ENCODE peak calls at places on chromosomes 11 and 22, in five cellular contexts. One of them, this sample, is unnamed.

GRCh38 chr11:31803813-31804438 is 7.2 kb downstream of the PAX6 start:
- DNase-seq in IMR-90: no peak
- DNase-seq in trophoblast cell: no peak
- DNase-seq in H1: no peak
- DNase-seq in mesendoderm: peak
- DNase-seq in this sample: no peak

GRCh38 chr22:49690454-49690853 is 137.2 kb downstream of the BRD1 start:
- DNase-seq in IMR-90: no peak
- DNase-seq in trophoblast cell: no peak
- DNase-seq in H1: no peak
- DNase-seq in mesendoderm: no peak
- DNase-seq in this sample: no peak

GRCh38 chr11:94297967-94298576 is 6.3 kb upstream of the IZUMO1R start:
- DNase-seq in IMR-90: no peak
- DNase-seq in trophoblast cell: peak
- DNase-seq in H1: no peak
- DNase-seq in mesendoderm: peak
- DNase-seq in this sample: no peak

GRCh38 chr11:110761994-110762393 is 49.8 kb upstream of the ARHGAP20 start:
- DNase-seq in IMR-90: no peak
- DNase-seq in trophoblast cell: no peak
- DNase-seq in H1: no peak
- DNase-seq in mesendoderm: no peak
- DNase-seq in this sample: no peak

GRCh38 chr22:20948989-20949388 is 18.1 kb upstream of the AIFM3 start:
- DNase-seq in IMR-90: no peak
- DNase-seq in trophoblast cell: no peak
- DNase-seq in H1: no peak
- DNase-seq in mesendoderm: no peak
- DNase-seq in this sample: no peak

GRCh38 chr11:65454696-65455456 is 32.3 kb downstream of the NEAT1 start:
- DNase-seq in IMR-90: peak
- DNase-seq in trophoblast cell: peak
- DNase-seq in H1: peak
- DNase-seq in mesendoderm: peak
- DNase-seq in this sample: peak

GRCh38 chr11:6757373-6757967 is 14.3 kb downstream of the OR2AG2 start:
- DNase-seq in IMR-90: peak
- DNase-seq in trophoblast cell: peak
- DNase-seq in H1: peak
- DNase-seq in mesendoderm: peak
- DNase-seq in this sample: peak

GRCh38 chr11:68468217-68468828 is 7.8 kb downstream of the PPP6R3 start:
- DNase-seq in IMR-90: no peak
- DNase-seq in trophoblast cell: no peak
- DNase-seq in H1: no peak
- DNase-seq in mesendoderm: no peak
- DNase-seq in this sample: no peak

GRCh38 chr22:20957691-20958440 is 9.2 kb upstream of the AIFM3 start:
- DNase-seq in IMR-90: no peak
- DNase-seq in trophoblast cell: peak
- DNase-seq in H1: peak
- DNase-seq in mesendoderm: peak
- DNase-seq in this sample: no peak

GRCh38 chr11:4610258-4610935 is 2.4 kb upstream of the TRIM68 start:
- DNase-seq in IMR-90: peak
- DNase-seq in trophoblast cell: peak
- DNase-seq in H1: no peak
- DNase-seq in mesendoderm: peak
- DNase-seq in this sample: no peak

GRCh38 chr11:44842219-44842618 is 108.5 kb downstream of the TP53I11 start:
- DNase-seq in IMR-90: peak
- DNase-seq in trophoblast cell: peak
- DNase-seq in H1: no peak
- DNase-seq in mesendoderm: no peak
- DNase-seq in this sample: no peak

GRCh38 chr11:10315083-10315482 is 10.2 kb downstream of the ADM start:
- DNase-seq in IMR-90: no peak
- DNase-seq in trophoblast cell: no peak
- DNase-seq in H1: no peak
- DNase-seq in mesendoderm: no peak
- DNase-seq in this sample: no peak

GRCh38 chr11:118033443-118033842 is 43.4 kb upstream of the TMPRSS4 start:
- DNase-seq in IMR-90: no peak
- DNase-seq in trophoblast cell: no peak
- DNase-seq in H1: no peak
- DNase-seq in mesendoderm: no peak
- DNase-seq in this sample: no peak

GRCh38 chr11:44792171-44792570 is 65.4 kb downstream of the TSPAN18 start:
- DNase-seq in IMR-90: no peak
- DNase-seq in trophoblast cell: no peak
- DNase-seq in H1: no peak
- DNase-seq in mesendoderm: no peak
- DNase-seq in this sample: no peak

GRCh38 chr22:19179472-19180048 is 1.0 kb upstream of the SLC25A1 start:
- DNase-seq in IMR-90: peak
- DNase-seq in trophoblast cell: peak
- DNase-seq in H1: peak
- DNase-seq in mesendoderm: peak
- DNase-seq in this sample: peak

GRCh38 chr11:125025968-125026367 is 37.1 kb upstream of the SLC37A2 start:
- DNase-seq in IMR-90: no peak
- DNase-seq in trophoblast cell: no peak
- DNase-seq in H1: no peak
- DNase-seq in mesendoderm: no peak
- DNase-seq in this sample: no peak

GRCh38 chr11:71446942-71447688 is 1.1 kb downstream of the DHCR7 start:
- DNase-seq in IMR-90: peak
- DNase-seq in trophoblast cell: peak
- DNase-seq in H1: no peak
- DNase-seq in mesendoderm: peak
- DNase-seq in this sample: no peak

GRCh38 chr11:35709386-35709785 is 46.8 kb downstream of the TRIM44 start:
- DNase-seq in IMR-90: no peak
- DNase-seq in trophoblast cell: no peak
- DNase-seq in H1: no peak
- DNase-seq in mesendoderm: no peak
- DNase-seq in this sample: no peak

GRCh38 chr22:17728786-17729185 is 45.5 kb downstream of the BID start:
- DNase-seq in IMR-90: no peak
- DNase-seq in trophoblast cell: no peak
- DNase-seq in H1: no peak
- DNase-seq in mesendoderm: no peak
- DNase-seq in this sample: no peak

GRCh38 chr11:133669371-133670046 is 137.2 kb upstream of the OPCML start:
- DNase-seq in IMR-90: no peak
- DNase-seq in trophoblast cell: no peak
- DNase-seq in H1: no peak
- DNase-seq in mesendoderm: no peak
- DNase-seq in this sample: no peak

GRCh38 chr11:13691296-13691899 is 22.9 kb downstream of the FAR1 start:
- DNase-seq in IMR-90: no peak
- DNase-seq in trophoblast cell: peak
- DNase-seq in H1: no peak
- DNase-seq in mesendoderm: no peak
- DNase-seq in this sample: no peak

GRCh38 chr22:37253164-37253660 is 9.1 kb upstream of the RAC2 start:
- DNase-seq in IMR-90: no peak
- DNase-seq in trophoblast cell: no peak
- DNase-seq in H1: no peak
- DNase-seq in mesendoderm: no peak
- DNase-seq in this sample: no peak
- H2BK120ac ChIP-seq in IMR-90: no peak
- H2BK120ac ChIP-seq in trophoblast cell: no peak
- H2BK120ac ChIP-seq in H1: no peak
- H2BK120ac ChIP-seq in mesendoderm: no peak
- H2BK120ac ChIP-seq in this sample: no peak

GRCh38 chr11:80521592-80521991 is 1080.8 kb upstream of the TENM4 start:
- DNase-seq in IMR-90: no peak
- DNase-seq in trophoblast cell: peak
- DNase-seq in H1: no peak
- DNase-seq in mesendoderm: no peak
- DNase-seq in this sample: no peak
- H2BK120ac ChIP-seq in IMR-90: no peak
- H2BK120ac ChIP-seq in trophoblast cell: no peak
- H2BK120ac ChIP-seq in H1: no peak
- H2BK120ac ChIP-seq in mesendoderm: no peak
- H2BK120ac ChIP-seq in this sample: no peak

GRCh38 chr11:60194511-60194910 is 11.6 kb upstream of the MS4A6A start:
- DNase-seq in IMR-90: no peak
- DNase-seq in trophoblast cell: no peak
- DNase-seq in H1: no peak
- DNase-seq in mesendoderm: peak
- DNase-seq in this sample: no peak
- H2BK120ac ChIP-seq in IMR-90: no peak
- H2BK120ac ChIP-seq in trophoblast cell: no peak
- H2BK120ac ChIP-seq in H1: no peak
- H2BK120ac ChIP-seq in mesendoderm: no peak
- H2BK120ac ChIP-seq in this sample: no peak

DNA sequence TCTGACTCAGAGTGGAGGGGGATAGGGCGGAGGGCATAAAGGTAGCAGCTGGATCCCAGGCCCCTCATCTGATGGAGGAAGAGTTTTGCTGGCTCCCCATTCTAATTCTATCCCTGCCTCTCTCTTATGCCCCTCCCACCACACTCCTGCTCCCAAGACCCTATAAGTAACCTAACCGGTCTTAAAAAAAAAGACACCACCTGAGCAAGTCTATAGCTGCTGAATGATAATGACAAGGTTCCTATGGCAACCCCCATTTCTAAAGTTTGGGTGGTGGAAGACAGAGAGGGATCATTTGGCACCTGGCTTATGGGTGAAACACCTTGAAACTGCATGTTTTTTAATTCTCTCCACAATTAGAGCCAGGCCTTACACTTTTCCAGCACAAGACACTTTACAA is 69.6 kb downstream of the LARGE1 start:
- DNase-seq in IMR-90: no peak
- DNase-seq in trophoblast cell: no peak
- DNase-seq in H1: no peak
- DNase-seq in mesendoderm: peak
- DNase-seq in this sample: no peak
- H2BK120ac ChIP-seq in IMR-90: no peak
- H2BK120ac ChIP-seq in trophoblast cell: no peak
- H2BK120ac ChIP-seq in H1: no peak
- H2BK120ac ChIP-seq in mesendoderm: no peak
- H2BK120ac ChIP-seq in this sample: no peak

GRCh38 chr11:559712-560304 is 730 bp downstream of the LMNTD2 start:
- DNase-seq in IMR-90: no peak
- DNase-seq in trophoblast cell: peak
- DNase-seq in H1: peak
- DNase-seq in mesendoderm: peak
- DNase-seq in this sample: no peak
- H2BK120ac ChIP-seq in IMR-90: no peak
- H2BK120ac ChIP-seq in trophoblast cell: peak
- H2BK120ac ChIP-seq in H1: no peak
- H2BK120ac ChIP-seq in mesendoderm: no peak
- H2BK120ac ChIP-seq in this sample: peak

DNA sequence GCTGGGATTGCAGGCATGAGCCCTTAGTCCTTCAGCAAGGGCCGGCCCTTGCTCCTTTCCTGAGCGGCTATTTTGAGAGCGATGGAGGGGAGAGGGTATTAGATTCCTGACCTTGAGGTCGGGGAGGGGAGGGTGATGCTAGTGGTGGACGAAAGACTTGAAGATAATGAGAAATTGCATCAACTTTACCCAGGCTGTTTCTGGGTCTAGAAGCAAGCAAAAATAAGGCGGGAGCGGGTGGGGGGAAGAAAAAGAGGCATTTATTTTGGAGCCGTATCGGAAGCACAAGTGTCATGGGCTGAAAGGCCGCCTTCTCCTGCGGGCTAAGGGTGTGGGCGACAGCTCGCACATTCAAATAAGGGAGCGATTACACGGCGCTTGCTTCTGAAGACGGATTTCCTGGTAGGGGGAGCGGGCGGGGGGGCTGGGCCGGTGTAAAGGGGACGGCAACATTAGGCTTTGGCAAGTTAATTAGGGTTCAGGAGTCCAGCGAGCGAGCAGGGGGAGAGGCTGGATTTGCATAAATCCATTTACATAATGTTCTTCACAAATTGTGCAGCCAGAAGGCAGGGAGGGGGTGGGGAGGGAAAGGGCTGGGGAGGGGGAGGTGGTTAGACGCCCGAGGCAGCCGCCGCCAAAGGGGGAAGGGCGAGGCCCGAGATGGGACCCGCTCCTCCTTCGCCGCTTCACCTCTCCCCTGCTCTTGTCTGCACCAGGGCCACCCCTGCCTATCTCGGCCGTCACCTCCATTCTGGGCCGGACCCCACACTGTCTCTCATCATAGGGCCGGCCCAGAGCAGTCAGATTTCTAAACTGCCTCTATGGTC is 245.9 kb downstream of the MIAT start:
- DNase-seq in IMR-90: no peak
- DNase-seq in trophoblast cell: no peak
- DNase-seq in H1: peak
- DNase-seq in mesendoderm: peak
- DNase-seq in this sample: peak
- H2BK120ac ChIP-seq in IMR-90: no peak
- H2BK120ac ChIP-seq in trophoblast cell: no peak
- H2BK120ac ChIP-seq in H1: peak
- H2BK120ac ChIP-seq in mesendoderm: no peak
- H2BK120ac ChIP-seq in this sample: no peak